ENCODE peak calls at places on chromosomes 5 and 9, in eight cellular contexts. J is sigmoid colon, B is suprapubic skin, D is IMR-90, Z is uterus, S is adrenal gland, F is Peyer's patch, O is body of pancreas. T is an unnamed sample.

GRCh38 chr5:164048527-164048926 is 543.1 kb downstream of the MAT2B start:
- DNase-seq in J (no peak), B (no peak), D (peak), Z (no peak), S (no peak), F (no peak), O (no peak), T (no peak)

GRCh38 chr5:32193591-32193990 is 19.5 kb upstream of the GOLPH3 start:
- DNase-seq in J (peak), B (peak), D (peak), Z (peak), S (peak), F (peak), O (peak), T (peak)

GRCh38 chr9:77040340-77040739 is 20.9 kb downstream of the FOXB2 start:
- DNase-seq in J (no peak), B (no peak), D (no peak), Z (no peak), S (no peak), F (no peak), O (no peak), T (no peak)

GRCh38 chr9:106757539-106757938 is 105.4 kb upstream of the ZNF462 start:
- DNase-seq in J (no peak), B (no peak), D (no peak), Z (no peak), S (no peak), F (no peak), O (no peak), T (no peak)

GRCh38 chr5:122162100-122162499 is 32.8 kb downstream of the ZNF474 start:
- DNase-seq in J (no peak), B (no peak), D (peak), Z (no peak), S (no peak), F (no peak), O (no peak), T (no peak)

GRCh38 chr9:129111762-129112151 is 542 bp downstream of the PTPA start:
- DNase-seq in J (no peak), B (peak), D (peak), Z (no peak), S (no peak), F (peak), O (peak), T (no peak)

GRCh38 chr5:124774002-124774318 is 27.5 kb upstream of the ZNF608 start:
- DNase-seq in J (no peak), B (no peak), D (no peak), Z (no peak), S (no peak), F (no peak), O (no peak), T (no peak)

GRCh38 chr5:139273322-139273571 is 20.3 kb upstream of the MATR3 start:
- DNase-seq in J (no peak), B (no peak), D (no peak), Z (no peak), S (peak), F (no peak), O (no peak), T (no peak)

GRCh38 chr5:131630208-131630962 is 4.6 kb downstream of the RAPGEF6 start:
- DNase-seq in J (no peak), B (no peak), D (no peak), Z (no peak), S (no peak), F (no peak), O (no peak), T (no peak)

GRCh38 chr9:135699440-135699839 is at the start of gene SOHLH1:
- DNase-seq in J (no peak), B (no peak), D (no peak), Z (no peak), S (no peak), F (no peak), O (no peak), T (no peak)

GRCh38 chr5:73355083-73355482 is 93.5 kb downstream of the FOXD1 start:
- DNase-seq in J (no peak), B (no peak), D (peak), Z (no peak), S (no peak), F (no peak), O (no peak), T (no peak)

GRCh38 chr9:133356391-133357091 is at the start of the genes SURF1 and SURF2:
- DNase-seq in J (peak), B (peak), D (peak), Z (peak), S (peak), F (peak), O (peak), T (peak)
- TF ChIP-seq CTCF in J (no peak), B (no peak), D (no peak), Z (no peak), S (no peak), F (no peak), O (no peak), T (no peak)

DNA sequence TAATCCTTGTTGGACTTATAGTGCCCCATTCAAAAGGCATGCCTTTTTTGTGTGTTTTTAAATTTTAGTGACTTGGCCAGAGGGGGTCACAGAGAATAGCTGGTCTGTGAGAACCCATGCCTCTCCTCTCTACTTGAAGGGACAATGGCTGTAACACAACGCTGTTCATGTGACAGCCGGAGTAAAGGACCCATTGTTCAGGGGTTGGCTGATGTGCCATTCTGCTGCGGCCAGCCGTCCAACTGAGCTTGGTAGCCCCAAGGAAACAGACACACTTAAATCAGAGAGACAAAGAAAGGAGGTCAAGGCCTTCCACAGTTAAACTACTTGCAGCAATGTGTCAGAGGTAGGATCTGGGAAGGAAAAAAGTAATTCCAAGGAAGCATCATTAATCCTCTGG is 8.0 kb downstream of the MEGF10 start:
- DNase-seq in J (no peak), B (no peak), D (no peak), Z (no peak), S (no peak), F (no peak), O (no peak), T (no peak)
- H3K27ac ChIP-seq in J (no peak), B (no peak), D (no peak), Z (no peak), S (no peak), F (no peak), O (no peak), T (no peak)

DNA sequence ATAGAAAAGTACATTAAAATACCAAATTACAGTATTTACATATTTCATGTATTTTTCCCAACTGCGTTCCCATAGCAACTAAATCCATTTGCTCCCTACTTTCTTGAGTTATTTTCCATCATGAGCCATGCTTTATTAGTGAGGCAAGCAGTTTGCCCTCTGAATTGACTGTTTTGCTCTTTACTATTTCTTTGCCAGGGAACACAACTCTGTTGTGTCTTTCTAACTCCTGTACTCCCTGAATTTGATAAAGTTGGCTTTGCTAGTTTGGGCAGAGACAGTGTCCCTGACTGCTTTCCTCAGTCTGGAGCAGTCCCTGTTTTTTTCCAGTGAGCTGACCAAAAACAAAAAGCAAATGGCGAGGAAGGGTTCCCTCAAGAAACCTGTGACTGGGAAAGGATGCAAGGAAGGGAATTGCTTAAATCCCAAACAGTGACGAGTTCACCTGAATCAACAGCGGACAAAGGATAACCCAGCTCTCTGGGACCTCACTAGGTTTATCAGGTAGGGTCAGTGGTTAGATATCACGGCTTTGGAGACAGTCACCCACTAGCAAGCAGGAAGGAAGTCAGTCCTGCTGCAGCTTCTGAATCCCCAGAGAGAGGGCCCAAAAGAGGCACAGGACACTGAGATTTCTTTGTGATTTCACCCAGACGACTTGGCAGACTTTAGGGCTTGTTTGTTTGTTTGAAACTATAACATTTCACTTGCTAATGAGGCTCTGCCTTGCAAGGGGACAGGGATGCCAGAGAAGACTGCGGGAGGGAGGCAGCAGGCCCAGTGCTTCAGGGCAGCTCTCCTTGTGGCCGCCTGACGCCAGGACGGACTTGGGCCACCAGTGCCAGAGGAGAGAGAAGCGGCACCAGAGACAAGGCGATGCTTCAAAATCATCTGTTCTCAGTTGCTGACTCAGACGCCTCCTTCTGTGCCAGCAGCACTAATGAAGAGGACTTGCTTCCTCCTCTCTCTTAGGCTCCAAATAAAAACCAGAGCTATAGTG is 275.8 kb upstream of the SLC30A5 start:
- DNase-seq in J (no peak), B (no peak), D (no peak), Z (no peak), S (no peak), F (no peak), O (no peak), T (no peak)
- TF ChIP-seq CTCF in J (no peak), B (peak), D (no peak), Z (no peak), S (no peak), F (no peak), O (no peak), T (no peak)

DNA sequence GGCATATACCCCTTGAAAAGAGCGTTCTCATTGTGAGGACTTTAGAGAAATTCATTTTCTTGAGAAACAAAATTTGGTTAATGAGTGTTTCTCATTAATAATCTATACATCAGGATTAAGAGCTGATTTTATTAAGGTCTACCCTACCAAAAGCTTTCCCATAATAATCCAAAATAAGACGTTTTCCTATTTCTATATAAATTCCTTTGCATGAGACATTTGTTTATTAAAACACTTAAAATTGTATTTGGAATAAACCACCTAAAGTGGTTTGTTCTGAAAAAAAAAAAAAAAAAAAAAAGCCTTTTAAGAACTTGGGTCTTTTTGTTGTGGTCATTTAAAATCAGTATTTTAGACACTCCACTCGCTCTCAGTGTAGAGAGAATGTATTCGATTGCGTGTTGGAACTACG is 695 bp upstream of the TMOD1 start:
- DNase-seq in J (no peak), B (no peak), D (no peak), Z (no peak), S (no peak), F (no peak), O (no peak), T (no peak)
- H3K27ac ChIP-seq in J (peak), B (no peak), D (no peak), Z (peak), S (peak), F (no peak), O (peak), T (peak)